ENCODE peak calls at places on chromosomes 2 and 18, in seven cellular contexts. One of them, this sample, is unnamed.

GRCh38 chr2:167140767-167141166 is 252.5 kb downstream of the XIRP2 start:
- DNase-seq in hepatocyte: peak
- DNase-seq in Calu3: peak
- DNase-seq in lower lobe of right lung: no peak
- DNase-seq in effector memory CD8-positive, alpha-beta T cell: no peak
- DNase-seq in BJ: peak
- DNase-seq in fibroblast of mammary gland: peak
- DNase-seq in this sample: no peak

GRCh38 chr18:26792661-26793060 is 72.8 kb downstream of the AQP4 start:
- DNase-seq in hepatocyte: no peak
- DNase-seq in Calu3: no peak
- DNase-seq in lower lobe of right lung: no peak
- DNase-seq in effector memory CD8-positive, alpha-beta T cell: no peak
- DNase-seq in BJ: no peak
- DNase-seq in fibroblast of mammary gland: no peak
- DNase-seq in this sample: no peak

GRCh38 chr2:150586858-150587257 is 99.4 kb upstream of the RND3 start:
- DNase-seq in hepatocyte: no peak
- DNase-seq in Calu3: peak
- DNase-seq in lower lobe of right lung: no peak
- DNase-seq in effector memory CD8-positive, alpha-beta T cell: no peak
- DNase-seq in BJ: peak
- DNase-seq in fibroblast of mammary gland: peak
- DNase-seq in this sample: no peak

GRCh38 chr2:224449212-224450147 is 47.6 kb upstream of the FAM124B start:
- DNase-seq in hepatocyte: no peak
- DNase-seq in Calu3: peak
- DNase-seq in lower lobe of right lung: no peak
- DNase-seq in effector memory CD8-positive, alpha-beta T cell: no peak
- DNase-seq in BJ: no peak
- DNase-seq in fibroblast of mammary gland: peak
- DNase-seq in this sample: no peak

GRCh38 chr2:145022671-145023330 is 502.9 kb upstream of the ZEB2 start:
- DNase-seq in hepatocyte: no peak
- DNase-seq in Calu3: no peak
- DNase-seq in lower lobe of right lung: no peak
- DNase-seq in effector memory CD8-positive, alpha-beta T cell: no peak
- DNase-seq in BJ: peak
- DNase-seq in fibroblast of mammary gland: peak
- DNase-seq in this sample: no peak

GRCh38 chr2:16664809-16665745 is 557 bp downstream of the CYRIA start:
- DNase-seq in hepatocyte: no peak
- DNase-seq in Calu3: no peak
- DNase-seq in lower lobe of right lung: no peak
- DNase-seq in effector memory CD8-positive, alpha-beta T cell: no peak
- DNase-seq in BJ: no peak
- DNase-seq in fibroblast of mammary gland: no peak
- DNase-seq in this sample: no peak

GRCh38 chr2:125870264-125870663 is 785.7 kb upstream of the GYPC start:
- DNase-seq in hepatocyte: no peak
- DNase-seq in Calu3: no peak
- DNase-seq in lower lobe of right lung: no peak
- DNase-seq in effector memory CD8-positive, alpha-beta T cell: no peak
- DNase-seq in BJ: no peak
- DNase-seq in fibroblast of mammary gland: no peak
- DNase-seq in this sample: no peak

GRCh38 chr18:34592961-34593382 is 117.1 kb upstream of the DTNA start:
- DNase-seq in hepatocyte: peak
- DNase-seq in Calu3: peak
- DNase-seq in lower lobe of right lung: peak
- DNase-seq in effector memory CD8-positive, alpha-beta T cell: no peak
- DNase-seq in BJ: no peak
- DNase-seq in fibroblast of mammary gland: peak
- DNase-seq in this sample: no peak

GRCh38 chr2:63497561-63497960 is 90.7 kb downstream of the WDPCP start:
- DNase-seq in hepatocyte: no peak
- DNase-seq in Calu3: no peak
- DNase-seq in lower lobe of right lung: no peak
- DNase-seq in effector memory CD8-positive, alpha-beta T cell: no peak
- DNase-seq in BJ: no peak
- DNase-seq in fibroblast of mammary gland: no peak
- DNase-seq in this sample: no peak

GRCh38 chr2:160417745-160418397 is 75.7 kb downstream of the RBMS1 start:
- DNase-seq in hepatocyte: peak
- DNase-seq in Calu3: no peak
- DNase-seq in lower lobe of right lung: no peak
- DNase-seq in effector memory CD8-positive, alpha-beta T cell: no peak
- DNase-seq in BJ: peak
- DNase-seq in fibroblast of mammary gland: peak
- DNase-seq in this sample: no peak

GRCh38 chr2:28870146-28870891 is at the start of gene TRMT61B:
- DNase-seq in hepatocyte: peak
- DNase-seq in Calu3: peak
- DNase-seq in lower lobe of right lung: peak
- DNase-seq in effector memory CD8-positive, alpha-beta T cell: peak
- DNase-seq in BJ: peak
- DNase-seq in fibroblast of mammary gland: peak
- DNase-seq in this sample: peak

GRCh38 chr2:3111267-3111666 is 266.4 kb downstream of the EIPR1 start:
- DNase-seq in hepatocyte: no peak
- DNase-seq in Calu3: no peak
- DNase-seq in lower lobe of right lung: no peak
- DNase-seq in effector memory CD8-positive, alpha-beta T cell: no peak
- DNase-seq in BJ: no peak
- DNase-seq in fibroblast of mammary gland: no peak
- DNase-seq in this sample: no peak

GRCh38 chr18:26978812-26979341 is 113.4 kb upstream of the AQP4 start:
- DNase-seq in hepatocyte: no peak
- DNase-seq in Calu3: no peak
- DNase-seq in lower lobe of right lung: no peak
- DNase-seq in effector memory CD8-positive, alpha-beta T cell: no peak
- DNase-seq in BJ: no peak
- DNase-seq in fibroblast of mammary gland: no peak
- DNase-seq in this sample: no peak

GRCh38 chr2:36369163-36369562 is 13.6 kb downstream of the CRIM1 start:
- DNase-seq in hepatocyte: no peak
- DNase-seq in Calu3: no peak
- DNase-seq in lower lobe of right lung: no peak
- DNase-seq in effector memory CD8-positive, alpha-beta T cell: no peak
- DNase-seq in BJ: no peak
- DNase-seq in fibroblast of mammary gland: no peak
- DNase-seq in this sample: no peak

GRCh38 chr18:35158728-35159443 is 81.9 kb upstream of the ZNF397 start:
- DNase-seq in hepatocyte: no peak
- DNase-seq in Calu3: no peak
- DNase-seq in lower lobe of right lung: no peak
- DNase-seq in effector memory CD8-positive, alpha-beta T cell: peak
- DNase-seq in BJ: no peak
- DNase-seq in fibroblast of mammary gland: no peak
- DNase-seq in this sample: no peak

GRCh38 chr2:45024600-45025291 is 15.5 kb upstream of the SIX2 start:
- DNase-seq in hepatocyte: peak
- DNase-seq in Calu3: peak
- DNase-seq in lower lobe of right lung: no peak
- DNase-seq in effector memory CD8-positive, alpha-beta T cell: no peak
- DNase-seq in BJ: peak
- DNase-seq in fibroblast of mammary gland: peak
- DNase-seq in this sample: no peak

This sample was measured in type B pancreatic cell.